ENCODE peak calls at places on chromosomes 7 and 10, in four cellular contexts. K is AG04450, I is heart left ventricle, B is dorsolateral prefrontal cortex. F is an unnamed sample.

GRCh38 chr7:77687100-77687746 is 9.0 kb upstream of the RSBN1L start:
- DNase-seq in B (no peak), I (no peak), K (peak), F (no peak)

GRCh38 chr7:149871576-149871975 is 2.2 kb upstream of the ATP6V0E2 start:
- DNase-seq in B (no peak), K (no peak), I (no peak), F (no peak)

GRCh38 chr7:118082506-118082905 is 101.5 kb upstream of the LSM8 start:
- DNase-seq in K (no peak), B (no peak), I (no peak), F (no peak)

GRCh38 chr7:2607122-2607912 is 24.5 kb upstream of the TTYH3 start:
- DNase-seq in K (no peak), I (peak), B (no peak), F (peak)

GRCh38 chr10:116122126-116122525 is 150.9 kb downstream of the GFRA1 start:
- DNase-seq in K (no peak), B (no peak), I (no peak), F (no peak)

GRCh38 chr7:127391591-127392181 is 822 bp downstream of the ZNF800 start:
- DNase-seq in K (no peak), I (no peak), B (no peak), F (peak)

GRCh38 chr7:12987238-12987637 is 299.8 kb downstream of the ARL4A start:
- DNase-seq in I (no peak), B (no peak), K (no peak), F (no peak)

GRCh38 chr10:124611738-124612137 is 132.4 kb downstream of the FAM53B start:
- DNase-seq in K (no peak), I (no peak), B (peak), F (no peak)

GRCh38 chr7:33143996-33144718 is 14.8 kb downstream of the BBS9 start:
- DNase-seq in K (no peak), I (no peak), B (no peak), F (no peak)

GRCh38 chr7:32943654-32944030 is 13.6 kb upstream of the FKBP9 start:
- DNase-seq in B (no peak), K (no peak), I (no peak), F (no peak)

GRCh38 chr10:12484945-12485805 is 135.8 kb downstream of the CAMK1D start:
- DNase-seq in K (no peak), I (no peak), B (peak), F (peak)

DNA sequence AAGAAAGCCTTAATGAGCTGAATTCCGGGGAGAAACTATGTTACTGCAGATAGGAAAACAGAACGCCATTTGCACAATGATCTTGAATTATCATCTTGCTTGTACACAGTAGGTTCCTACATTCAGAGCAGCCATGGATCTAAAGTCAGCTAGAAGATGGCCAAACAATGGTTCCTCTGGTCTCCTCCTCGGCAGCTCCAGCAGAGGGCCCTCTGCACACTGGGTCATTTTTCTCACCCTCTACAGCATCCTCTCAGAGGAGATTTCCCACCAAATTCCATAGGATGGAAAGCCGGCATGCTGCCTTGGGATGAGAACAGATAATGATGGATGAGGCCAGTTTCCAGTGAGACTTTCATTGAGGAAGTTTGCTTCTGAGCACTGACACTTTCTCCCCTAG is 308.5 kb upstream of the NFE2L3 start:
- DNase-seq in I (no peak), B (no peak), K (no peak), F (no peak)
- TF ChIP-seq CTCF in I (no peak), B (no peak), K (no peak), F (no peak)

DNA sequence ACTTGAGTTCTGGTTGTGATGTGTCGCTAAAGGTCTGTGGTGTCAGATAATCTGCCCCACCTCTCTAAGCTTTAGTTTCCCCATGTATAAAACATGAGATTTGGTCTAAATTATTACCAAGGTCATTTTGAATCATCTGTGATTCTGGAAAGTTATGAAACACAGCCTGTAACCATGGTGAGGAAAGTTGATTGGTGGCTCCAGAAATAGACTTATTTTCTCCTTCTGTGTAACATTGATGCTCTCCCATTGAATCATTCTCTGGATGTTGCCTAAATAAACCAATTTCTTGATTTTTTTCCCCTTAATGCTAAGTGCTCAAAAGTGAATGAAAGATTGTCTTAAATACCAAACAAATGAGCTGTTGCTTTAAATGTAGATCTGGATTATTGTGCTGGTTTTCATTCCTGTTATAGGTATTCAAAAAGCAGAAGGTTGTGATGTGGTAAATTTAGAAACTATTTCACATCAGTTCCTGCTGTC is 30.0 kb upstream of the PCGF5 start:
- DNase-seq in B (no peak), I (no peak), K (no peak), F (no peak)
- H3K4me3 ChIP-seq in B (no peak), I (no peak), K (no peak), F (no peak)

DNA sequence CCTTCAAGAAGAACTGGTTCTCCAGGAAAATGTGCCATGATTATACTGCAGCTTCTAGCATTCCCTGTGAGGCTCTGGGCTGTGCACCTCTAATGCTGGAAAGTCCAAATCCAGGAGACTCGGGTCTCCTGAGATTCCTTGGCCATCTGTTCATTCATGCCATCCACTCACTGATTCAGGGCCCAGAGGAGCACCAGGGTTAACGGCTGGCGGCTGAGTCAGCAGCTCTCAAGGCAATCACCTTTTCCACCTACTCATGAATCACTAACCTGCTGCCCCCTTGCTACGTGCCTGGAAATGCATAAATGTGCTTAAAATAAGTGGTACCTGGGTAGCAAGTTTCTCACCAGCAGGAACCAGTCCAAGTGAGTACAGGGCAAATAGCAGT is 132.7 kb downstream of the KCNMA1 start:
- DNase-seq in I (no peak), K (no peak), B (no peak), F (no peak)
- TF ChIP-seq CTCF in I (no peak), K (no peak), B (no peak), F (no peak)

DNA sequence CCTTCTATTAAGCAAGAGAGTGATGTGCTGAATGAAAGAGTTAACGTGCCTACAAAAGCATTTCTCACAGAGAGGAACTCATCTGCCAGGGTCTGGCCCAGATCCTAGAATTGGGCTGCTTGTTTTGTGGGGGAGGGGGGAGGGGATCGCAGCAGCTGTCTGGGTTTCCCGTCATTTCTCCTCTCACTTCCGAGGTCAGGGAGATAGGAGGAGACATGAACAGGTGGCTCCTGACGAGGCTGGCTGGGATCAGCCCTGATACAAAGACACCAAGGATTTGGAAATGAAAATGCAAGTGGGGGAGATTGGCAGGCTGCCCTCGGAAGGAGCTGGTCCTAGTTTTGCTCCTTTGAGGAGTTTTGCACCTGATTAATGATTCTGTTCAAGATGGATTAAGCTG is 86.7 kb upstream of the KMT2C start:
- DNase-seq in I (no peak), K (no peak), B (peak), F (no peak)
- H3K4me3 ChIP-seq in I (no peak), K (peak), B (no peak), F (no peak)

GRCh38 chr7:113118074-113118959 is at the start of gene SMIM30:
- DNase-seq in I (peak), B (peak), K (peak), F (peak)

GRCh38 chr7:113109718-113110117 is 8.6 kb downstream of the SMIM30 start:
- DNase-seq in B (no peak), I (no peak), K (no peak), F (no peak)

GRCh38 chr7:113119429-113119828 is 1.1 kb upstream of the SMIM30 start:
- DNase-seq in B (no peak), K (no peak), I (no peak), F (no peak)

DNA sequence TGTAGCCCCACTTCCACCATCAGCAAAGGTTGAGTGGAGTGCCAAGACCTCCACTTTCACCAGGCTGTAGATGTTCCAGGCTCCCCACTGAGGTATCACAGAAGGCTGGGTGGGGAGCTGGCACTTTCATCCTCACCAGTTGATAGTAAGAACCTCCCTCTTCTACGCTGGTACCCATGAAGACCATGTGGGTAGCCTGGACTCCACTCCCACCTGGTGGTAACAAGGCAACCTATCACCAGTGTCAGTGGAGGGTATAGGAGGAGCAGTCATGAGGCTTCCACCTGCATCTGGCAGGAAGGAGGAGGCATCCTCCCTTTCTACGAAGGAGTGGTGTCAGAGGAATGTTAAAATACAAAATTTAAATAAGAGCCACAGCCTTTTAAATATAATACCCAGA is 4.4 kb downstream of the SMIM30 start:
- DNase-seq in B (no peak), I (no peak), K (no peak), F (no peak)
- TF ChIP-seq CTCF in B (no peak), I (peak), K (no peak), F (no peak)

GRCh38 chr7:87506243-87507180 is 31.0 kb upstream of the ABCB4 start:
- DNase-seq in K (peak), I (no peak), B (no peak), F (no peak)
- H3K4me3 ChIP-seq in K (no peak), I (no peak), B (no peak), F (no peak)

GRCh38 chr7:49911906-49912305 is 138.5 kb downstream of the VWC2 start:
- DNase-seq in I (no peak), K (no peak), B (peak), F (no peak)
- TF ChIP-seq CTCF in I (no peak), K (no peak), B (no peak), F (no peak)

DNA sequence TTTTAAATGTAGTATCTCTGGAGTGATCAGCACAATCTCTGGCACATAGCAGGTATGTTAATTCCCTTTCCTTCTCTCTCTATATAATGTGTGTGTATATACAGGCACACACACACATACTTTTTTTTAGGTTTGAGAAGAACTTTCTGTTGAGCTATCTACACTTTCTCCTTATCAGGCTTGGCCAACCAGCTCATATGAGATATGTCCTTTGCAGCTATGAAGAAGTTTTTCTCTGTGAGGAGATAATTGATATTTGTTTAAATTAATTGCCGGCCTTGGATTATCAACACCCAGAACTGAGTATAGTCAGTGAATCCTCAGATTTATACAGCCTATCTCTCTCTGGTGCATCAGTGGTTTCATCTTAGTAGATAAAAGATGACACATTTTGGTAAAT is 2.3 kb upstream of the MCU start:
- DNase-seq in I (no peak), K (no peak), B (no peak), F (no peak)
- H3K4me3 ChIP-seq in I (no peak), K (no peak), B (no peak), F (no peak)

F was measured in mucosa of descending colon.